ENCODE peak calls at places on chromosomes 13 and 19, in seven cellular contexts. M, F, B, X, L, T and Q are unnamed samples.

GRCh38 chr19:2896694-2897093 is 4.0 kb upstream of the ZNF57 start:
- DNase-seq in M (no peak), F (no peak), B (no peak), X (no peak), L (no peak), T (no peak), Q (no peak)

GRCh38 chr13:101512650-101513049 is 60.2 kb downstream of the ITGBL1 start:
- DNase-seq in M (no peak), F (no peak), B (no peak), X (no peak), L (no peak), T (no peak), Q (no peak)

GRCh38 chr19:18875726-18876125 is 20.2 kb downstream of the CERS1 start:
- DNase-seq in M (no peak), F (no peak), B (no peak), X (no peak), L (no peak), T (no peak), Q (no peak)

GRCh38 chr13:88376762-88377388 is 705.7 kb downstream of the SLITRK5 start:
- DNase-seq in M (no peak), F (no peak), B (no peak), X (no peak), L (no peak), T (no peak), Q (no peak)

GRCh38 chr13:86810385-86810784 is 860.8 kb upstream of the SLITRK5 start:
- DNase-seq in M (no peak), F (no peak), B (peak; percentile 70), X (no peak), L (no peak), T (no peak), Q (no peak)

GRCh38 chr19:49217382-49217781 is 59.8 kb downstream of the TRPM4 start:
- DNase-seq in M (no peak), F (no peak), B (no peak), X (no peak), L (no peak), T (no peak), Q (no peak)

GRCh38 chr19:10270180-10270615 is 722 bp upstream of the ICAM1 start:
- DNase-seq in M (no peak), F (peak; percentile 75), B (no peak), X (peak; percentile 19), L (no peak), T (peak; percentile 40), Q (peak; percentile 88)

GRCh38 chr19:2479556-2480194 is 3.7 kb downstream of the GADD45B start:
- DNase-seq in M (no peak), F (no peak), B (no peak), X (no peak), L (no peak), T (no peak), Q (no peak)

GRCh38 chr19:1000095-1000494 is at the start of gene GRIN3B:
- DNase-seq in M (peak; percentile 78), F (peak; percentile 47), B (peak; percentile 40), X (no peak), L (no peak), T (no peak), Q (no peak)

GRCh38 chr13:110607675-110608224 is 7.6 kb upstream of the NAXD start:
- DNase-seq in M (no peak), F (no peak), B (no peak), X (no peak), L (no peak), T (no peak), Q (no peak)

GRCh38 chr13:25371608-25372274 is at the start of gene ATP8A2:
- DNase-seq in M (no peak), F (no peak), B (no peak), X (no peak), L (no peak), T (no peak), Q (no peak)

GRCh38 chr13:23378009-23378632 is 55.4 kb downstream of the SACS start:
- DNase-seq in M (no peak), F (peak; percentile 20), B (no peak), X (no peak), L (no peak), T (peak; percentile 64), Q (peak; percentile 62)

GRCh38 chr13:36787181-36787580 is 31.8 kb upstream of the RFXAP start:
- DNase-seq in M (no peak), F (no peak), B (no peak), X (no peak), L (no peak), T (no peak), Q (no peak)

GRCh38 chr13:35499131-35500051 is 22.9 kb upstream of the MAB21L1 start:
- DNase-seq in M (no peak), F (no peak), B (peak; percentile 78), X (no peak), L (no peak), T (no peak), Q (no peak)

GRCh38 chr19:887072-887471 is 5.9 kb downstream of the MED16 start:
- DNase-seq in M (peak; percentile 62), F (no peak), B (no peak), X (no peak), L (no peak), T (no peak), Q (no peak)

GRCh38 chr13:113036401-113036800 is 67.4 kb downstream of the MCF2L start:
- DNase-seq in M (no peak), F (no peak), B (no peak), X (no peak), L (no peak), T (no peak), Q (no peak)

GRCh38 chr19:925912-926594 is at the start of gene ARID3A:
- DNase-seq in M (no peak), F (no peak), B (no peak), X (peak; percentile 61), L (no peak), T (no peak), Q (no peak)

GRCh38 chr13:33510350-33510749 is 224.8 kb upstream of the STARD13 start:
- DNase-seq in M (no peak), F (no peak), B (no peak), X (no peak), L (no peak), T (no peak), Q (no peak)

GRCh38 chr19:53467503-53468262 is at the start of gene ZNF813:
- DNase-seq in M (peak; percentile 88), F (peak; percentile 87), B (peak; percentile 75), X (peak; percentile 75), L (peak; percentile 51), T (peak; percentile 97), Q (peak; percentile 92)

GRCh38 chr13:98853791-98854191 is 101.3 kb upstream of the SLC15A1 start:
- DNase-seq in M (no peak), F (peak; percentile 64), B (no peak), X (no peak), L (no peak), T (no peak), Q (peak; percentile 72)

GRCh38 chr19:9008667-9009066 is 1.5 kb downstream of the MUC16 start:
- DNase-seq in M (no peak), F (no peak), B (no peak), X (no peak), L (no peak), T (no peak), Q (no peak)

GRCh38 chr13:96551540-96551939 is 442.7 kb downstream of the OXGR1 start:
- DNase-seq in M (no peak), F (no peak), B (no peak), X (no peak), L (no peak), T (no peak), Q (no peak)

GRCh38 chr13:24212254-24212653 is 51.7 kb downstream of the SPATA13 start:
- DNase-seq in M (no peak), F (no peak), B (no peak), X (no peak), L (no peak), T (no peak), Q (no peak)

GRCh38 chr13:109451726-109452125 is 334.7 kb downstream of the IRS2 start:
- DNase-seq in M (peak; percentile 13), F (no peak), B (no peak), X (no peak), L (no peak), T (no peak), Q (no peak)

GRCh38 chr13:35554972-35555623 is 78.6 kb upstream of the MAB21L1 start:
- DNase-seq in M (no peak), F (no peak), B (no peak), X (no peak), L (no peak), T (no peak), Q (no peak)

GRCh38 chr13:50222569-50223332 is 207.5 kb downstream of the KCNRG start:
- DNase-seq in M (no peak), F (no peak), B (no peak), X (no peak), L (no peak), T (peak; percentile 50), Q (no peak)

GRCh38 chr19:39765091-39766076 is 13.3 kb upstream of the LEUTX start:
- DNase-seq in M (peak; percentile 44), F (no peak), B (peak; percentile 73), X (no peak), L (no peak), T (peak; percentile 18), Q (no peak)